ENCODE peak calls at places on chromosome 9, in eight cellular contexts. One of them, this sample, is unnamed.

GRCh38 chr9:126514037-126514821 is 99.5 kb upstream of the LMX1B start:
- DNase-seq in central memory CD4-positive, alpha-beta T cell: peak; percentile 26
- DNase-seq in AG04450: no peak
- DNase-seq in RPMI7951: peak; percentile 49
- DNase-seq in stimulated activated CD8-positive, alpha-beta memory T cell treated with anti-CD3 and anti-CD28 coated beads, Interleukin-15, amount 100 ng/mL, for 4 hours: peak; percentile 23
- DNase-seq in AG09309: no peak
- DNase-seq in GM12891: peak; percentile 52
- DNase-seq in B cell: peak; percentile 63
- DNase-seq in this sample: peak; percentile 96

GRCh38 chr9:108271236-108271635 is 584.5 kb downstream of the ACTL7B start:
- DNase-seq in B cell: no peak
- DNase-seq in GM12891: no peak
- DNase-seq in AG09309: no peak
- DNase-seq in AG04450: no peak
- DNase-seq in central memory CD4-positive, alpha-beta T cell: no peak
- DNase-seq in RPMI7951: no peak
- DNase-seq in stimulated activated CD8-positive, alpha-beta memory T cell treated with anti-CD3 and anti-CD28 coated beads, Interleukin-15, amount 100 ng/mL, for 4 hours: no peak
- DNase-seq in this sample: no peak

GRCh38 chr9:125989524-125990180 is 242.5 kb downstream of the PBX3 start:
- DNase-seq in B cell: no peak
- DNase-seq in RPMI7951: no peak
- DNase-seq in stimulated activated CD8-positive, alpha-beta memory T cell treated with anti-CD3 and anti-CD28 coated beads, Interleukin-15, amount 100 ng/mL, for 4 hours: no peak
- DNase-seq in central memory CD4-positive, alpha-beta T cell: no peak
- DNase-seq in AG04450: no peak
- DNase-seq in AG09309: no peak
- DNase-seq in GM12891: no peak
- DNase-seq in this sample: no peak

GRCh38 chr9:83583151-83584014 is 39.6 kb upstream of the IDNK start:
- DNase-seq in AG09309: no peak
- DNase-seq in stimulated activated CD8-positive, alpha-beta memory T cell treated with anti-CD3 and anti-CD28 coated beads, Interleukin-15, amount 100 ng/mL, for 4 hours: no peak
- DNase-seq in B cell: peak; percentile 59
- DNase-seq in GM12891: peak; percentile 14
- DNase-seq in central memory CD4-positive, alpha-beta T cell: peak; percentile 13
- DNase-seq in AG04450: peak; percentile 6
- DNase-seq in RPMI7951: peak; percentile 13
- DNase-seq in this sample: no peak

GRCh38 chr9:77944556-77945261 is 86.9 kb downstream of the GNAQ start:
- DNase-seq in B cell: no peak
- DNase-seq in stimulated activated CD8-positive, alpha-beta memory T cell treated with anti-CD3 and anti-CD28 coated beads, Interleukin-15, amount 100 ng/mL, for 4 hours: no peak
- DNase-seq in central memory CD4-positive, alpha-beta T cell: peak; percentile 2
- DNase-seq in RPMI7951: no peak
- DNase-seq in AG04450: no peak
- DNase-seq in GM12891: no peak
- DNase-seq in AG09309: no peak
- DNase-seq in this sample: no peak

GRCh38 chr9:137774775-137775386 is 102.7 kb upstream of the CACNA1B start:
- DNase-seq in RPMI7951: no peak
- DNase-seq in stimulated activated CD8-positive, alpha-beta memory T cell treated with anti-CD3 and anti-CD28 coated beads, Interleukin-15, amount 100 ng/mL, for 4 hours: no peak
- DNase-seq in B cell: no peak
- DNase-seq in AG04450: no peak
- DNase-seq in GM12891: no peak
- DNase-seq in central memory CD4-positive, alpha-beta T cell: no peak
- DNase-seq in AG09309: no peak
- DNase-seq in this sample: no peak

GRCh38 chr9:113281356-113281755 is 5.9 kb downstream of the PRPF4 start:
- DNase-seq in B cell: no peak
- DNase-seq in central memory CD4-positive, alpha-beta T cell: no peak
- DNase-seq in RPMI7951: no peak
- DNase-seq in GM12891: no peak
- DNase-seq in AG09309: no peak
- DNase-seq in stimulated activated CD8-positive, alpha-beta memory T cell treated with anti-CD3 and anti-CD28 coated beads, Interleukin-15, amount 100 ng/mL, for 4 hours: no peak
- DNase-seq in AG04450: no peak
- DNase-seq in this sample: no peak

GRCh38 chr9:136685792-136686533 is 1.3 kb downstream of the AGPAT2 start:
- DNase-seq in central memory CD4-positive, alpha-beta T cell: no peak
- DNase-seq in AG04450: no peak
- DNase-seq in stimulated activated CD8-positive, alpha-beta memory T cell treated with anti-CD3 and anti-CD28 coated beads, Interleukin-15, amount 100 ng/mL, for 4 hours: no peak
- DNase-seq in RPMI7951: no peak
- DNase-seq in GM12891: no peak
- DNase-seq in B cell: no peak
- DNase-seq in AG09309: no peak
- DNase-seq in this sample: no peak

GRCh38 chr9:137986268-137987099 is 108.9 kb downstream of the CACNA1B start:
- DNase-seq in central memory CD4-positive, alpha-beta T cell: no peak
- DNase-seq in stimulated activated CD8-positive, alpha-beta memory T cell treated with anti-CD3 and anti-CD28 coated beads, Interleukin-15, amount 100 ng/mL, for 4 hours: no peak
- DNase-seq in B cell: no peak
- DNase-seq in GM12891: no peak
- DNase-seq in AG04450: no peak
- DNase-seq in AG09309: no peak
- DNase-seq in RPMI7951: no peak
- DNase-seq in this sample: no peak

GRCh38 chr9:72149231-72149975 is at the start of gene GDA:
- DNase-seq in AG09309: no peak
- DNase-seq in GM12891: peak; percentile 17
- DNase-seq in B cell: no peak
- DNase-seq in central memory CD4-positive, alpha-beta T cell: no peak
- DNase-seq in stimulated activated CD8-positive, alpha-beta memory T cell treated with anti-CD3 and anti-CD28 coated beads, Interleukin-15, amount 100 ng/mL, for 4 hours: no peak
- DNase-seq in AG04450: no peak
- DNase-seq in RPMI7951: no peak
- DNase-seq in this sample: peak; percentile 21

GRCh38 chr9:107548298-107549142 is 59.0 kb upstream of the KLF4 start:
- DNase-seq in stimulated activated CD8-positive, alpha-beta memory T cell treated with anti-CD3 and anti-CD28 coated beads, Interleukin-15, amount 100 ng/mL, for 4 hours: no peak
- DNase-seq in AG04450: peak; percentile 61
- DNase-seq in AG09309: peak; percentile 92
- DNase-seq in central memory CD4-positive, alpha-beta T cell: no peak
- DNase-seq in B cell: no peak
- DNase-seq in GM12891: no peak
- DNase-seq in RPMI7951: peak; percentile 86
- DNase-seq in this sample: no peak

GRCh38 chr9:126219717-126220116 is 106.9 kb upstream of the MVB12B start:
- DNase-seq in central memory CD4-positive, alpha-beta T cell: no peak
- DNase-seq in GM12891: no peak
- DNase-seq in B cell: no peak
- DNase-seq in RPMI7951: no peak
- DNase-seq in AG04450: no peak
- DNase-seq in stimulated activated CD8-positive, alpha-beta memory T cell treated with anti-CD3 and anti-CD28 coated beads, Interleukin-15, amount 100 ng/mL, for 4 hours: no peak
- DNase-seq in AG09309: no peak
- DNase-seq in this sample: no peak

GRCh38 chr9:113953541-113953940 is 77.4 kb downstream of the ZNF618 start:
- DNase-seq in AG09309: no peak
- DNase-seq in B cell: no peak
- DNase-seq in AG04450: no peak
- DNase-seq in stimulated activated CD8-positive, alpha-beta memory T cell treated with anti-CD3 and anti-CD28 coated beads, Interleukin-15, amount 100 ng/mL, for 4 hours: no peak
- DNase-seq in central memory CD4-positive, alpha-beta T cell: no peak
- DNase-seq in GM12891: no peak
- DNase-seq in RPMI7951: no peak
- DNase-seq in this sample: no peak

GRCh38 chr9:129596541-129597328 is 24.2 kb downstream of the C9orf50 start:
- DNase-seq in AG09309: no peak
- DNase-seq in RPMI7951: peak; percentile 57
- DNase-seq in B cell: no peak
- DNase-seq in central memory CD4-positive, alpha-beta T cell: no peak
- DNase-seq in GM12891: no peak
- DNase-seq in AG04450: peak; percentile 59
- DNase-seq in stimulated activated CD8-positive, alpha-beta memory T cell treated with anti-CD3 and anti-CD28 coated beads, Interleukin-15, amount 100 ng/mL, for 4 hours: no peak
- DNase-seq in this sample: no peak

GRCh38 chr9:105296889-105297288 is 52.4 kb downstream of the SLC44A1 start:
- DNase-seq in RPMI7951: peak; percentile 91
- DNase-seq in AG04450: peak; percentile 38
- DNase-seq in stimulated activated CD8-positive, alpha-beta memory T cell treated with anti-CD3 and anti-CD28 coated beads, Interleukin-15, amount 100 ng/mL, for 4 hours: no peak
- DNase-seq in B cell: no peak
- DNase-seq in GM12891: no peak
- DNase-seq in AG09309: peak; percentile 95
- DNase-seq in central memory CD4-positive, alpha-beta T cell: no peak
- DNase-seq in this sample: no peak

GRCh38 chr9:99377790-99378775 is 156.0 kb downstream of the SEC61B start:
- DNase-seq in GM12891: no peak
- DNase-seq in AG09309: no peak
- DNase-seq in B cell: no peak
- DNase-seq in central memory CD4-positive, alpha-beta T cell: no peak
- DNase-seq in RPMI7951: peak; percentile 54
- DNase-seq in stimulated activated CD8-positive, alpha-beta memory T cell treated with anti-CD3 and anti-CD28 coated beads, Interleukin-15, amount 100 ng/mL, for 4 hours: no peak
- DNase-seq in AG04450: no peak
- DNase-seq in this sample: no peak

GRCh38 chr9:99998866-99999265 is 92.4 kb downstream of the STX17 start:
- DNase-seq in GM12891: no peak
- DNase-seq in RPMI7951: no peak
- DNase-seq in AG09309: no peak
- DNase-seq in B cell: no peak
- DNase-seq in stimulated activated CD8-positive, alpha-beta memory T cell treated with anti-CD3 and anti-CD28 coated beads, Interleukin-15, amount 100 ng/mL, for 4 hours: no peak
- DNase-seq in AG04450: no peak
- DNase-seq in central memory CD4-positive, alpha-beta T cell: no peak
- DNase-seq in this sample: no peak

GRCh38 chr9:114004221-114004716 is 73.8 kb downstream of the AMBP start:
- DNase-seq in central memory CD4-positive, alpha-beta T cell: no peak
- DNase-seq in GM12891: no peak
- DNase-seq in AG09309: no peak
- DNase-seq in AG04450: no peak
- DNase-seq in RPMI7951: peak; percentile 39
- DNase-seq in B cell: no peak
- DNase-seq in stimulated activated CD8-positive, alpha-beta memory T cell treated with anti-CD3 and anti-CD28 coated beads, Interleukin-15, amount 100 ng/mL, for 4 hours: no peak
- DNase-seq in this sample: no peak

GRCh38 chr9:115531410-115532130 is 413.6 kb upstream of the TNC start:
- DNase-seq in central memory CD4-positive, alpha-beta T cell: no peak
- DNase-seq in AG04450: peak; percentile 55
- DNase-seq in RPMI7951: peak; percentile 58
- DNase-seq in B cell: no peak
- DNase-seq in GM12891: no peak
- DNase-seq in stimulated activated CD8-positive, alpha-beta memory T cell treated with anti-CD3 and anti-CD28 coated beads, Interleukin-15, amount 100 ng/mL, for 4 hours: no peak
- DNase-seq in AG09309: peak; percentile 78
- DNase-seq in this sample: no peak

GRCh38 chr9:90219548-90220118 is 423.0 kb downstream of the DIRAS2 start:
- DNase-seq in AG09309: no peak
- DNase-seq in stimulated activated CD8-positive, alpha-beta memory T cell treated with anti-CD3 and anti-CD28 coated beads, Interleukin-15, amount 100 ng/mL, for 4 hours: no peak
- DNase-seq in GM12891: no peak
- DNase-seq in central memory CD4-positive, alpha-beta T cell: no peak
- DNase-seq in AG04450: no peak
- DNase-seq in RPMI7951: no peak
- DNase-seq in B cell: peak; percentile 65
- DNase-seq in this sample: no peak

GRCh38 chr9:21803674-21804048 is 1.2 kb downstream of the MTAP start:
- DNase-seq in RPMI7951: peak; percentile 24
- DNase-seq in stimulated activated CD8-positive, alpha-beta memory T cell treated with anti-CD3 and anti-CD28 coated beads, Interleukin-15, amount 100 ng/mL, for 4 hours: no peak
- DNase-seq in AG09309: no peak
- DNase-seq in central memory CD4-positive, alpha-beta T cell: no peak
- DNase-seq in B cell: no peak
- DNase-seq in GM12891: no peak
- DNase-seq in AG04450: no peak
- DNase-seq in this sample: no peak

GRCh38 chr9:96075111-96075510 is 199.6 kb downstream of the ERCC6L2 start:
- DNase-seq in B cell: no peak
- DNase-seq in AG09309: no peak
- DNase-seq in RPMI7951: no peak
- DNase-seq in GM12891: no peak
- DNase-seq in stimulated activated CD8-positive, alpha-beta memory T cell treated with anti-CD3 and anti-CD28 coated beads, Interleukin-15, amount 100 ng/mL, for 4 hours: no peak
- DNase-seq in central memory CD4-positive, alpha-beta T cell: no peak
- DNase-seq in AG04450: no peak
- DNase-seq in this sample: no peak

This sample was measured in D721Med.